ENCODE peak calls at places on chromosome 4, in nine cellular contexts. One of them, this sample, is unnamed.

GRCh38 chr4:80215449-80216052 is 18.2 kb downstream of the PRDM8 start:
- DNase-seq in CD8-positive, alpha-beta T cell: no peak
- DNase-seq in H9: no peak
- DNase-seq in mammary epithelial cell: no peak
- DNase-seq in right atrium auricular region: no peak
- DNase-seq in H1: no peak
- DNase-seq in GM23338: peak
- DNase-seq in kidney: no peak
- DNase-seq in tibial artery: no peak
- DNase-seq in this sample: no peak

GRCh38 chr4:142264961-142265360 is 581.1 kb downstream of the INPP4B start:
- DNase-seq in tibial artery: no peak
- DNase-seq in CD8-positive, alpha-beta T cell: no peak
- DNase-seq in GM23338: no peak
- DNase-seq in kidney: no peak
- DNase-seq in H9: no peak
- DNase-seq in mammary epithelial cell: no peak
- DNase-seq in right atrium auricular region: no peak
- DNase-seq in H1: no peak
- DNase-seq in this sample: no peak

GRCh38 chr4:164948943-164949342 is 28.5 kb downstream of the TRIM61 start:
- DNase-seq in mammary epithelial cell: no peak
- DNase-seq in H9: no peak
- DNase-seq in right atrium auricular region: no peak
- DNase-seq in H1: no peak
- DNase-seq in tibial artery: no peak
- DNase-seq in CD8-positive, alpha-beta T cell: no peak
- DNase-seq in kidney: no peak
- DNase-seq in GM23338: no peak
- DNase-seq in this sample: no peak

GRCh38 chr4:174808836-174809235 is 20.2 kb downstream of the GLRA3 start:
- DNase-seq in right atrium auricular region: no peak
- DNase-seq in GM23338: no peak
- DNase-seq in kidney: no peak
- DNase-seq in H9: no peak
- DNase-seq in tibial artery: no peak
- DNase-seq in H1: no peak
- DNase-seq in CD8-positive, alpha-beta T cell: no peak
- DNase-seq in mammary epithelial cell: no peak
- DNase-seq in this sample: no peak

GRCh38 chr4:183783933-183784622 is 121.0 kb upstream of the STOX2 start:
- DNase-seq in H1: no peak
- DNase-seq in GM23338: peak
- DNase-seq in tibial artery: no peak
- DNase-seq in CD8-positive, alpha-beta T cell: no peak
- DNase-seq in right atrium auricular region: peak
- DNase-seq in kidney: no peak
- DNase-seq in H9: no peak
- DNase-seq in mammary epithelial cell: peak
- DNase-seq in this sample: no peak

GRCh38 chr4:74105656-74106275 is 6.8 kb upstream of the CXCL2 start:
- DNase-seq in CD8-positive, alpha-beta T cell: no peak
- DNase-seq in H9: no peak
- DNase-seq in mammary epithelial cell: no peak
- DNase-seq in kidney: no peak
- DNase-seq in H1: no peak
- DNase-seq in right atrium auricular region: no peak
- DNase-seq in tibial artery: no peak
- DNase-seq in GM23338: no peak
- DNase-seq in this sample: no peak

GRCh38 chr4:13455411-13455810 is 28.7 kb downstream of the RAB28 start:
- DNase-seq in right atrium auricular region: no peak
- DNase-seq in tibial artery: no peak
- DNase-seq in CD8-positive, alpha-beta T cell: no peak
- DNase-seq in H9: no peak
- DNase-seq in H1: no peak
- DNase-seq in GM23338: no peak
- DNase-seq in mammary epithelial cell: no peak
- DNase-seq in kidney: peak
- DNase-seq in this sample: no peak

GRCh38 chr4:188781655-188782054 is 642.4 kb downstream of the TRIML1 start:
- DNase-seq in H9: peak
- DNase-seq in CD8-positive, alpha-beta T cell: no peak
- DNase-seq in H1: no peak
- DNase-seq in right atrium auricular region: no peak
- DNase-seq in mammary epithelial cell: no peak
- DNase-seq in kidney: no peak
- DNase-seq in tibial artery: no peak
- DNase-seq in GM23338: peak
- DNase-seq in this sample: no peak

GRCh38 chr4:158170691-158171455 is 2.0 kb downstream of the GASK1B start:
- DNase-seq in CD8-positive, alpha-beta T cell: no peak
- DNase-seq in H1: peak
- DNase-seq in tibial artery: peak
- DNase-seq in kidney: peak
- DNase-seq in GM23338: peak
- DNase-seq in mammary epithelial cell: peak
- DNase-seq in right atrium auricular region: peak
- DNase-seq in H9: peak
- DNase-seq in this sample: no peak

GRCh38 chr4:5894266-5894665 is 1.4 kb upstream of the CRMP1 start:
- DNase-seq in GM23338: no peak
- DNase-seq in H1: no peak
- DNase-seq in mammary epithelial cell: no peak
- DNase-seq in CD8-positive, alpha-beta T cell: no peak
- DNase-seq in tibial artery: no peak
- DNase-seq in H9: no peak
- DNase-seq in kidney: no peak
- DNase-seq in right atrium auricular region: no peak
- DNase-seq in this sample: no peak

GRCh38 chr4:58225460-58225859 is 1115.3 kb upstream of the IGFBP7 start:
- DNase-seq in H9: no peak
- DNase-seq in mammary epithelial cell: no peak
- DNase-seq in CD8-positive, alpha-beta T cell: no peak
- DNase-seq in GM23338: peak
- DNase-seq in kidney: no peak
- DNase-seq in H1: no peak
- DNase-seq in right atrium auricular region: no peak
- DNase-seq in tibial artery: no peak
- DNase-seq in this sample: no peak

GRCh38 chr4:153034681-153035080 is 98.6 kb downstream of the FHDC1 start:
- DNase-seq in tibial artery: no peak
- DNase-seq in kidney: no peak
- DNase-seq in GM23338: no peak
- DNase-seq in mammary epithelial cell: no peak
- DNase-seq in CD8-positive, alpha-beta T cell: no peak
- DNase-seq in H1: no peak
- DNase-seq in H9: no peak
- DNase-seq in right atrium auricular region: no peak
- DNase-seq in this sample: no peak

GRCh38 chr4:11505225-11505971 is 76.7 kb upstream of the HS3ST1 start:
- DNase-seq in GM23338: no peak
- DNase-seq in right atrium auricular region: no peak
- DNase-seq in kidney: no peak
- DNase-seq in CD8-positive, alpha-beta T cell: no peak
- DNase-seq in H9: no peak
- DNase-seq in H1: no peak
- DNase-seq in mammary epithelial cell: peak
- DNase-seq in tibial artery: no peak
- DNase-seq in this sample: no peak

DNA sequence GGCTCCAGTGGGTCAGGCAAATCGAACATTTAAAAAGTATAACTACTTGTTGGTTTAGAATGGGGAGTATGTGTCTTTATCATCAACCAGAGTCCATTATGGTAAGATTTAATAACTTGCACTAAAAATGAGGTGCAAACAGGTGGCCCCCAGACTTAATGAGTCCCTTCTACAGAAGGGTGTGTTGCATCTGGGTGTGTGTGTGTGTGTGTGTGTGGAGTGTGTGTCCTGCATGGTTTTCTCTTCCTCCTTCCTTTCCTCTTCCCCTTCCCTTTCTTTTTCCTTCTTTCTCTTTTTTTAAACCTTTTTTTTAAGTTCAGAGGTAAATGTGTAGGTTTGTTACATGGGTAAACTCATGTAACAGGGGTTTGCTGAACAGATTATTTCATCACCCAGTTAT is 53.7 kb downstream of the GPRIN3 start:
- DNase-seq in right atrium auricular region: no peak
- DNase-seq in CD8-positive, alpha-beta T cell: no peak
- DNase-seq in mammary epithelial cell: no peak
- DNase-seq in GM23338: no peak
- DNase-seq in tibial artery: no peak
- DNase-seq in H9: no peak
- DNase-seq in H1: no peak
- DNase-seq in kidney: no peak
- DNase-seq in this sample: no peak
- H3K27ac ChIP-seq in right atrium auricular region: no peak
- H3K27ac ChIP-seq in CD8-positive, alpha-beta T cell: no peak
- H3K27ac ChIP-seq in mammary epithelial cell: no peak
- H3K27ac ChIP-seq in GM23338: no peak
- H3K27ac ChIP-seq in tibial artery: no peak
- H3K27ac ChIP-seq in H9: no peak
- H3K27ac ChIP-seq in H1: no peak
- H3K27ac ChIP-seq in kidney: no peak
- H3K27ac ChIP-seq in this sample: no peak

DNA sequence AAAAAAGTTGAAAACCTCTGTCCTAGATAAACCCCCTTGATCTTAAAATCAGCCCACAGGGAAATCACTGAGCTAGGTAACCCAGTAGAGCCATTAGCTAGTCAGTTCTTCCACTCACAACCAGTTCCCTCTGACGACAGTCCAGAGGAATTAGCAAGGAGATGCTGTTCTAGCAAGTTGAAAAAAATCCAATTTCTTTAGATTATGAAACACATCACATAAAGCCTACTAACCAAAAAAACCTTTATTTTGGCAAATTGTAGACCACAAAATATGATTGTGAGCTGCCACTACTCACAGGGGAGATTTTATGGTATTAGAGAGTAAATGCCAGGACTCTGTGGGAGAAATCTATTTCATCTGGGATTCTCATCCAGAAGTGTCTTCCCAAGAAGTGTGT is 22.6 kb downstream of the ADAMTS3 start:
- DNase-seq in tibial artery: no peak
- DNase-seq in GM23338: no peak
- DNase-seq in mammary epithelial cell: no peak
- DNase-seq in right atrium auricular region: no peak
- DNase-seq in CD8-positive, alpha-beta T cell: no peak
- DNase-seq in H1: no peak
- DNase-seq in kidney: no peak
- DNase-seq in H9: no peak
- DNase-seq in this sample: no peak
- H3K27ac ChIP-seq in tibial artery: no peak
- H3K27ac ChIP-seq in GM23338: no peak
- H3K27ac ChIP-seq in mammary epithelial cell: no peak
- H3K27ac ChIP-seq in right atrium auricular region: no peak
- H3K27ac ChIP-seq in CD8-positive, alpha-beta T cell: no peak
- H3K27ac ChIP-seq in H1: no peak
- H3K27ac ChIP-seq in kidney: no peak
- H3K27ac ChIP-seq in H9: no peak
- H3K27ac ChIP-seq in this sample: no peak

GRCh38 chr4:32569844-32570243 is 1849.7 kb downstream of the PCDH7 start:
- DNase-seq in right atrium auricular region: no peak
- DNase-seq in CD8-positive, alpha-beta T cell: no peak
- DNase-seq in H1: no peak
- DNase-seq in H9: no peak
- DNase-seq in GM23338: no peak
- DNase-seq in kidney: no peak
- DNase-seq in mammary epithelial cell: no peak
- DNase-seq in tibial artery: no peak
- DNase-seq in this sample: no peak
- H3K27ac ChIP-seq in right atrium auricular region: no peak
- H3K27ac ChIP-seq in CD8-positive, alpha-beta T cell: no peak
- H3K27ac ChIP-seq in H1: no peak
- H3K27ac ChIP-seq in H9: no peak
- H3K27ac ChIP-seq in GM23338: no peak
- H3K27ac ChIP-seq in kidney: no peak
- H3K27ac ChIP-seq in mammary epithelial cell: no peak
- H3K27ac ChIP-seq in tibial artery: no peak
- H3K27ac ChIP-seq in this sample: no peak

DNA sequence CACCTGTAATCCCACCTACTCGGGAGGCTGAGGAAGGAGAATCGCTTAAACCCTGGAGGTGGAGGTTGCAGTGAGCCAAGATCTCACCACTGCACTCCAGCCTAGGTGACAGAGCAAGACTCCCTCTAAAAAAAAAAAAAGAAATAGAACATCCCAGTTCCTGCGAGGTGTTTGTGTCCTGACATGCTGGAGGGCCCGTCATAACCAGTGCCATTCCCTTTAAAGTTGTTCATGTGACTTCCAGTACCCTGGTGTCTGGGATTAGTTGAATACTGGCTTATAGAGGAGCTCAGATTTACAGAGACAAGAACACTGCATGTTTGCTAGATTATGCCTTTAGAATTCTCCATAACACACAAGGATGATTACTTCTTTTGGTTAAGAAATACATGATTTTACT is 37.6 kb upstream of the TADA2B start:
- DNase-seq in right atrium auricular region: no peak
- DNase-seq in CD8-positive, alpha-beta T cell: no peak
- DNase-seq in GM23338: no peak
- DNase-seq in mammary epithelial cell: peak
- DNase-seq in H9: no peak
- DNase-seq in tibial artery: no peak
- DNase-seq in H1: no peak
- DNase-seq in kidney: peak
- DNase-seq in this sample: no peak
- H3K27ac ChIP-seq in right atrium auricular region: no peak
- H3K27ac ChIP-seq in CD8-positive, alpha-beta T cell: no peak
- H3K27ac ChIP-seq in GM23338: no peak
- H3K27ac ChIP-seq in mammary epithelial cell: peak
- H3K27ac ChIP-seq in H9: no peak
- H3K27ac ChIP-seq in tibial artery: no peak
- H3K27ac ChIP-seq in H1: no peak
- H3K27ac ChIP-seq in kidney: no peak
- H3K27ac ChIP-seq in this sample: no peak

DNA sequence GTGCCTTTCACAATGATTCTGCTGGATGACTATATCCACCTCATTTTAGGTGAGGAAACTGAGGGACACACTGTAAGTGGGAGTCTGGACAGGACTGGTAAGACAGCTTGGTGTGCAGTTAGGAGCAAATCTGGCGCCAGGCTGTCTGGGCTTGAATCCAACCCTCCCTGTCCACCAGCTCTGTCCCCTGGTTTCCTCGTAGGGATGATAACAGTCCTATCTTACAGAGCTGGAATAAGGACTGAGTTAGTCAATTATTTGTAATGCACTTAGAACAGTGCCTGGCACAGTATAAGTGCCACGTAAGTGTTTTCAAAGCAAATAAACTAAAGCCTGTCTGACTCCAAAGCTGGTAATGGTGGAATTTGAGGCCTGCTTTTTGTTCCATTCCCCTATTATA is 101.9 kb downstream of the UCHL1 start:
- DNase-seq in mammary epithelial cell: no peak
- DNase-seq in CD8-positive, alpha-beta T cell: no peak
- DNase-seq in right atrium auricular region: no peak
- DNase-seq in tibial artery: no peak
- DNase-seq in H9: no peak
- DNase-seq in GM23338: no peak
- DNase-seq in H1: no peak
- DNase-seq in kidney: no peak
- DNase-seq in this sample: no peak
- H3K27ac ChIP-seq in mammary epithelial cell: no peak
- H3K27ac ChIP-seq in CD8-positive, alpha-beta T cell: no peak
- H3K27ac ChIP-seq in right atrium auricular region: peak
- H3K27ac ChIP-seq in tibial artery: peak
- H3K27ac ChIP-seq in H9: no peak
- H3K27ac ChIP-seq in GM23338: no peak
- H3K27ac ChIP-seq in H1: no peak
- H3K27ac ChIP-seq in kidney: peak
- H3K27ac ChIP-seq in this sample: peak